ENCODE peak calls at places on chromosomes 3 and 15, in seven cellular contexts. One of them, this sample, is unnamed.

GRCh38 chr15:75828429-75828828 is 14.8 kb upstream of the UBE2Q2 start:
- DNase-seq in GM12865: no peak
- DNase-seq in cardiac fibroblast: no peak
- DNase-seq in CD8-positive, alpha-beta memory T cell: no peak
- DNase-seq in neural progenitor cell: no peak
- DNase-seq in astrocyte of the spinal cord: no peak
- DNase-seq in WERI-Rb-1: no peak
- DNase-seq in this sample: no peak

GRCh38 chr3:42640771-42641370 is 12.6 kb upstream of the ZBTB47 start:
- DNase-seq in GM12865: no peak
- DNase-seq in cardiac fibroblast: no peak
- DNase-seq in CD8-positive, alpha-beta memory T cell: no peak
- DNase-seq in neural progenitor cell: no peak
- DNase-seq in astrocyte of the spinal cord: no peak
- DNase-seq in WERI-Rb-1: no peak
- DNase-seq in this sample: no peak

GRCh38 chr15:36497903-36498302 is 81.5 kb upstream of the CDIN1 start:
- DNase-seq in GM12865: peak
- DNase-seq in cardiac fibroblast: no peak
- DNase-seq in CD8-positive, alpha-beta memory T cell: no peak
- DNase-seq in neural progenitor cell: no peak
- DNase-seq in astrocyte of the spinal cord: peak
- DNase-seq in WERI-Rb-1: no peak
- DNase-seq in this sample: no peak

GRCh38 chr3:122973893-122974615 is 53.5 kb downstream of the SEMA5B start:
- DNase-seq in GM12865: no peak
- DNase-seq in cardiac fibroblast: no peak
- DNase-seq in CD8-positive, alpha-beta memory T cell: no peak
- DNase-seq in neural progenitor cell: no peak
- DNase-seq in astrocyte of the spinal cord: no peak
- DNase-seq in WERI-Rb-1: peak
- DNase-seq in this sample: no peak

GRCh38 chr15:79310612-79310984 is 314 bp upstream of the TMED3 start:
- DNase-seq in GM12865: no peak
- DNase-seq in cardiac fibroblast: peak
- DNase-seq in CD8-positive, alpha-beta memory T cell: no peak
- DNase-seq in neural progenitor cell: no peak
- DNase-seq in astrocyte of the spinal cord: peak
- DNase-seq in WERI-Rb-1: no peak
- DNase-seq in this sample: no peak

GRCh38 chr15:81235781-81236507 is 39.3 kb downstream of the IL16 start:
- DNase-seq in GM12865: no peak
- DNase-seq in cardiac fibroblast: peak
- DNase-seq in CD8-positive, alpha-beta memory T cell: no peak
- DNase-seq in neural progenitor cell: no peak
- DNase-seq in astrocyte of the spinal cord: peak
- DNase-seq in WERI-Rb-1: no peak
- DNase-seq in this sample: no peak

GRCh38 chr3:184687363-184688049 is 24.4 kb downstream of the MAGEF1 start:
- DNase-seq in GM12865: no peak
- DNase-seq in cardiac fibroblast: no peak
- DNase-seq in CD8-positive, alpha-beta memory T cell: no peak
- DNase-seq in neural progenitor cell: no peak
- DNase-seq in astrocyte of the spinal cord: no peak
- DNase-seq in WERI-Rb-1: no peak
- DNase-seq in this sample: peak

GRCh38 chr3:69998759-69999158 is 774 bp upstream of the SAMMSON start:
- DNase-seq in GM12865: no peak
- DNase-seq in cardiac fibroblast: no peak
- DNase-seq in CD8-positive, alpha-beta memory T cell: no peak
- DNase-seq in neural progenitor cell: no peak
- DNase-seq in astrocyte of the spinal cord: peak
- DNase-seq in WERI-Rb-1: no peak
- DNase-seq in this sample: no peak

GRCh38 chr15:28955160-28955502 is 69.4 kb downstream of the APBA2 start:
- DNase-seq in GM12865: peak
- DNase-seq in cardiac fibroblast: peak
- DNase-seq in CD8-positive, alpha-beta memory T cell: no peak
- DNase-seq in neural progenitor cell: peak
- DNase-seq in astrocyte of the spinal cord: peak
- DNase-seq in WERI-Rb-1: no peak
- DNase-seq in this sample: no peak

GRCh38 chr15:81888748-81889479 is 156.9 kb downstream of the MEX3B start:
- DNase-seq in GM12865: no peak
- DNase-seq in cardiac fibroblast: peak
- DNase-seq in CD8-positive, alpha-beta memory T cell: no peak
- DNase-seq in neural progenitor cell: no peak
- DNase-seq in astrocyte of the spinal cord: peak
- DNase-seq in WERI-Rb-1: no peak
- DNase-seq in this sample: no peak

GRCh38 chr3:52091566-52092290 is 35.4 kb upstream of the DUSP7 start:
- DNase-seq in GM12865: no peak
- DNase-seq in cardiac fibroblast: peak
- DNase-seq in CD8-positive, alpha-beta memory T cell: no peak
- DNase-seq in neural progenitor cell: no peak
- DNase-seq in astrocyte of the spinal cord: peak
- DNase-seq in WERI-Rb-1: no peak
- DNase-seq in this sample: no peak

GRCh38 chr15:51366071-51366470 is 24.6 kb downstream of the GLDN start:
- DNase-seq in GM12865: no peak
- DNase-seq in cardiac fibroblast: no peak
- DNase-seq in CD8-positive, alpha-beta memory T cell: no peak
- DNase-seq in neural progenitor cell: no peak
- DNase-seq in astrocyte of the spinal cord: no peak
- DNase-seq in WERI-Rb-1: no peak
- DNase-seq in this sample: no peak

GRCh38 chr3:74862501-74862900 is 248.0 kb upstream of the CNTN3 start:
- DNase-seq in GM12865: no peak
- DNase-seq in cardiac fibroblast: peak
- DNase-seq in CD8-positive, alpha-beta memory T cell: no peak
- DNase-seq in neural progenitor cell: no peak
- DNase-seq in astrocyte of the spinal cord: no peak
- DNase-seq in WERI-Rb-1: no peak
- DNase-seq in this sample: no peak

GRCh38 chr15:58957101-58957973 is 23.9 kb upstream of the SLTM start:
- DNase-seq in GM12865: peak
- DNase-seq in cardiac fibroblast: peak
- DNase-seq in CD8-positive, alpha-beta memory T cell: peak
- DNase-seq in neural progenitor cell: peak
- DNase-seq in astrocyte of the spinal cord: peak
- DNase-seq in WERI-Rb-1: peak
- DNase-seq in this sample: peak

GRCh38 chr3:134610455-134611385 is 40.1 kb downstream of the KY start:
- DNase-seq in GM12865: no peak
- DNase-seq in cardiac fibroblast: no peak
- DNase-seq in CD8-positive, alpha-beta memory T cell: no peak
- DNase-seq in neural progenitor cell: no peak
- DNase-seq in astrocyte of the spinal cord: no peak
- DNase-seq in WERI-Rb-1: no peak
- DNase-seq in this sample: no peak

GRCh38 chr3:37952564-37952963 is 38.0 kb upstream of the VILL start:
- DNase-seq in GM12865: no peak
- DNase-seq in cardiac fibroblast: peak
- DNase-seq in CD8-positive, alpha-beta memory T cell: no peak
- DNase-seq in neural progenitor cell: no peak
- DNase-seq in astrocyte of the spinal cord: peak
- DNase-seq in WERI-Rb-1: no peak
- DNase-seq in this sample: no peak

GRCh38 chr15:80605591-80606150 is 89.4 kb upstream of the ABHD17C start:
- DNase-seq in GM12865: no peak
- DNase-seq in cardiac fibroblast: no peak
- DNase-seq in CD8-positive, alpha-beta memory T cell: no peak
- DNase-seq in neural progenitor cell: no peak
- DNase-seq in astrocyte of the spinal cord: no peak
- DNase-seq in WERI-Rb-1: no peak
- DNase-seq in this sample: no peak

GRCh38 chr15:68427961-68428360 is 4.0 kb downstream of the ITGA11 start:
- DNase-seq in GM12865: no peak
- DNase-seq in cardiac fibroblast: no peak
- DNase-seq in CD8-positive, alpha-beta memory T cell: no peak
- DNase-seq in neural progenitor cell: no peak
- DNase-seq in astrocyte of the spinal cord: no peak
- DNase-seq in WERI-Rb-1: no peak
- DNase-seq in this sample: no peak

GRCh38 chr15:68431037-68431791 is 749 bp downstream of the ITGA11 start:
- DNase-seq in GM12865: no peak
- DNase-seq in cardiac fibroblast: peak
- DNase-seq in CD8-positive, alpha-beta memory T cell: no peak
- DNase-seq in neural progenitor cell: peak
- DNase-seq in astrocyte of the spinal cord: no peak
- DNase-seq in WERI-Rb-1: no peak
- DNase-seq in this sample: no peak

GRCh38 chr15:68430471-68431036 is 1.4 kb downstream of the ITGA11 start:
- DNase-seq in GM12865: no peak
- DNase-seq in cardiac fibroblast: no peak
- DNase-seq in CD8-positive, alpha-beta memory T cell: no peak
- DNase-seq in neural progenitor cell: no peak
- DNase-seq in astrocyte of the spinal cord: no peak
- DNase-seq in WERI-Rb-1: no peak
- DNase-seq in this sample: no peak

GRCh38 chr15:68428431-68428940 is 3.5 kb downstream of the ITGA11 start:
- DNase-seq in GM12865: no peak
- DNase-seq in cardiac fibroblast: no peak
- DNase-seq in CD8-positive, alpha-beta memory T cell: no peak
- DNase-seq in neural progenitor cell: no peak
- DNase-seq in astrocyte of the spinal cord: no peak
- DNase-seq in WERI-Rb-1: no peak
- DNase-seq in this sample: no peak

DNA sequence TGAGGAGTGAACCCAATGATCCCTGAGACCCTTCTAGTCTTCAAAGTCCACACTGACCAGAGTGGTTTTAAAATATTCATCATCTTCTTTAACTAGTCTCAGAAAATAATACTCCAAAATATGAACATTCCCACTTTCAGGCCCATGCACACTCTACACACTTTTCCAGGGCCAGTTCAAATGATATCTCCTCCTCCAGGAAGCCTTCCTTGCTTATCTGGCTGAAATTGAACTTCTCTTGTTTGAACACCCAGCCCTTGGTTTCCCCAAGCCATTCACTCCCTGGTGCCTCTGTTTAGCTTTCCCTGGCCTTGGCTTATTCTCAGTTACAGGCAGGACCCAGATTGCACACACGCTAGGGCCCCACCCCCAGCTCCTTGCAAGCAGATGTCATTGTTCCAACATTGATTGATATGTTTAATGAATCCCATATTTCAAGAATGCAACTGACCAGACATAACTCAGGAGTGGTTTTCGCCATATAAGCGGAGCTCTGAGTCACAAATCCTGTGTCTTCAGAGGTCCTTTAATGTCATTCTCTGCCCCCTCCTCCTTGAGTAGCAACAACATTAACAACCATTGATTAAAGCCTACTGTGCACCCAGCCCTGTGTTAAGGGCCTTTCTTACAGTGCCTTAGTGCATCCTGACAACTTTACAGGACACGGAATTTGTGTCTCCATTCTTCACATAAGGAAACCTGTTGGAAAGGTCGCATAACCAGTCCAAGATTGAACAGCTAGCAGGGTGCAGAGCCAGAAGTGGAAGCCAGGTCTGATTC is 2.1 kb downstream of the ITGA11 start:
- DNase-seq in GM12865: no peak
- DNase-seq in cardiac fibroblast: no peak
- DNase-seq in CD8-positive, alpha-beta memory T cell: no peak
- DNase-seq in neural progenitor cell: no peak
- DNase-seq in astrocyte of the spinal cord: no peak
- DNase-seq in WERI-Rb-1: no peak
- DNase-seq in this sample: no peak
- H3K4me3 ChIP-seq in GM12865: no peak
- H3K4me3 ChIP-seq in cardiac fibroblast: no peak
- H3K4me3 ChIP-seq in CD8-positive, alpha-beta memory T cell: no peak
- H3K4me3 ChIP-seq in neural progenitor cell: no peak
- H3K4me3 ChIP-seq in astrocyte of the spinal cord: peak
- H3K4me3 ChIP-seq in WERI-Rb-1: no peak
- H3K4me3 ChIP-seq in this sample: no peak

DNA sequence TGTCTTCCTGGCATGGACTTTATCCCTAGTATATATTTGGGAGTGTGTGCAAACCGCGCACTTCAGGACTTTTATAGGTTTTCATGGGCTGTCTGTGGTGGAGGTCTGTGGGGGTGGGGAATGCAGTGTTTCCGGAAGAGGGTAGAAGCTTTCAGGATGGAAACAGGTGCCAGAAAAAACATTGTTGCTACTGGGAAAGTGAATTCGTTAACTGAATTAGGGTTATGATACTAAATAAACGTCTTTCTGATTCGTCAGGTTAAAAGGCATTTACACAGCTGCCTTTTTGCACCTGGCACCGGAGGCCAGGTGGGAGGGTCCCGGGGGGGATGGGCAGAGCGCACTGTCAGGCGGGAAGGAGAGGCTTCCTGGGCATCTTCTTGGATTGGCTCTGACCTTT is 62.1 kb downstream of the SLCO3A1 start:
- DNase-seq in GM12865: no peak
- DNase-seq in cardiac fibroblast: no peak
- DNase-seq in CD8-positive, alpha-beta memory T cell: no peak
- DNase-seq in neural progenitor cell: no peak
- DNase-seq in astrocyte of the spinal cord: no peak
- DNase-seq in WERI-Rb-1: no peak
- DNase-seq in this sample: no peak
- H3K4me3 ChIP-seq in GM12865: no peak
- H3K4me3 ChIP-seq in cardiac fibroblast: no peak
- H3K4me3 ChIP-seq in CD8-positive, alpha-beta memory T cell: no peak
- H3K4me3 ChIP-seq in neural progenitor cell: no peak
- H3K4me3 ChIP-seq in astrocyte of the spinal cord: no peak
- H3K4me3 ChIP-seq in WERI-Rb-1: no peak
- H3K4me3 ChIP-seq in this sample: no peak

GRCh38 chr3:49813497-49814174 is at the start of gene UBA7:
- DNase-seq in GM12865: peak
- DNase-seq in cardiac fibroblast: peak
- DNase-seq in CD8-positive, alpha-beta memory T cell: no peak
- DNase-seq in neural progenitor cell: no peak
- DNase-seq in astrocyte of the spinal cord: peak
- DNase-seq in WERI-Rb-1: no peak
- DNase-seq in this sample: peak

GRCh38 chr3:49807427-49808114 is 4.5 kb downstream of the INKA1 start:
- DNase-seq in GM12865: peak
- DNase-seq in cardiac fibroblast: no peak
- DNase-seq in CD8-positive, alpha-beta memory T cell: no peak
- DNase-seq in neural progenitor cell: no peak
- DNase-seq in astrocyte of the spinal cord: no peak
- DNase-seq in WERI-Rb-1: no peak
- DNase-seq in this sample: no peak

GRCh38 chr3:49812916-49813496 is 747 bp downstream of the UBA7 start:
- DNase-seq in GM12865: no peak
- DNase-seq in cardiac fibroblast: no peak
- DNase-seq in CD8-positive, alpha-beta memory T cell: no peak
- DNase-seq in neural progenitor cell: no peak
- DNase-seq in astrocyte of the spinal cord: no peak
- DNase-seq in WERI-Rb-1: no peak
- DNase-seq in this sample: no peak
- H3K4me3 ChIP-seq in GM12865: peak
- H3K4me3 ChIP-seq in cardiac fibroblast: peak
- H3K4me3 ChIP-seq in CD8-positive, alpha-beta memory T cell: peak
- H3K4me3 ChIP-seq in neural progenitor cell: no peak
- H3K4me3 ChIP-seq in astrocyte of the spinal cord: peak
- H3K4me3 ChIP-seq in WERI-Rb-1: no peak
- H3K4me3 ChIP-seq in this sample: no peak

DNA sequence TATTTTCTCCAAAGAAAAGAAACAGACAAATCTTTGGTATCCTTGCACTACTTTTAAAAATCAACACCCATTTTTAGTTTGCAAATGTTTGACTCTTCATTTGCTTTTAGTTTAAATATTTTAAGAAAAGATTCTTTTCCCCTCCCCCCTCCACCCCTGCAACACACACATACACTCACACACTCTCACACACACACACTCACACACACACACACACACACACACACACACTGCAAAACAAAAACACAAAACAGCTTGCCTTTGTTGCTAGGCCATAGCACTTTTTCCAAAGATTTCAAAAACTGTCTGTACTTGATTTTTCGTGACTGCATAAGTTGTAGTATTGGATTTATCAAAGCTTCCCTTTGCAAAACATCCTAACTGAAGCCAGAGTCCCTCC is 26.9 kb downstream of the ROBO2 start:
- DNase-seq in GM12865: no peak
- DNase-seq in cardiac fibroblast: no peak
- DNase-seq in CD8-positive, alpha-beta memory T cell: no peak
- DNase-seq in neural progenitor cell: no peak
- DNase-seq in astrocyte of the spinal cord: no peak
- DNase-seq in WERI-Rb-1: no peak
- DNase-seq in this sample: no peak
- H3K4me3 ChIP-seq in GM12865: no peak
- H3K4me3 ChIP-seq in cardiac fibroblast: no peak
- H3K4me3 ChIP-seq in CD8-positive, alpha-beta memory T cell: no peak
- H3K4me3 ChIP-seq in neural progenitor cell: no peak
- H3K4me3 ChIP-seq in astrocyte of the spinal cord: no peak
- H3K4me3 ChIP-seq in WERI-Rb-1: no peak
- H3K4me3 ChIP-seq in this sample: no peak

This sample was measured in adrenal gland.